ENCODE peak calls at places on chromosomes 3 and 15, in four cellular contexts. One of them, this sample, is unnamed.

GRCh38 chr3:13482106-13482690 is 2.1 kb downstream of the HDAC11 start:
- DNase-seq in anterior cingulate cortex: no peak
- DNase-seq in CD4-positive, alpha-beta T cell: no peak
- DNase-seq in HT-29: no peak
- DNase-seq in this sample: no peak

GRCh38 chr3:16148783-16149182 is 25.7 kb upstream of the GALNT15 start:
- DNase-seq in anterior cingulate cortex: no peak
- DNase-seq in CD4-positive, alpha-beta T cell: no peak
- DNase-seq in HT-29: no peak
- DNase-seq in this sample: no peak

GRCh38 chr3:154129625-154130024 is 8.4 kb downstream of the ARHGEF26 start:
- DNase-seq in anterior cingulate cortex: no peak
- DNase-seq in CD4-positive, alpha-beta T cell: no peak
- DNase-seq in HT-29: no peak
- DNase-seq in this sample: no peak

GRCh38 chr3:128432898-128433629 is 33.6 kb downstream of the DNAJB8 start:
- DNase-seq in anterior cingulate cortex: no peak
- DNase-seq in CD4-positive, alpha-beta T cell: no peak
- DNase-seq in HT-29: peak; percentile 66
- DNase-seq in this sample: no peak

GRCh38 chr15:58839485-58839884 is 68.4 kb downstream of the MINDY2 start:
- DNase-seq in anterior cingulate cortex: no peak
- DNase-seq in CD4-positive, alpha-beta T cell: no peak
- DNase-seq in HT-29: peak; percentile 26
- DNase-seq in this sample: no peak

GRCh38 chr3:161042023-161042501 is 63.1 kb downstream of the B3GALNT1 start:
- DNase-seq in anterior cingulate cortex: no peak
- DNase-seq in CD4-positive, alpha-beta T cell: no peak
- DNase-seq in HT-29: peak; percentile 40
- DNase-seq in this sample: no peak

GRCh38 chr3:191066669-191067068 is 132.4 kb upstream of the OSTN start:
- DNase-seq in anterior cingulate cortex: no peak
- DNase-seq in CD4-positive, alpha-beta T cell: no peak
- DNase-seq in HT-29: no peak
- DNase-seq in this sample: no peak

GRCh38 chr3:119276657-119277056 is 17.5 kb upstream of the ARHGAP31 start:
- DNase-seq in anterior cingulate cortex: no peak
- DNase-seq in CD4-positive, alpha-beta T cell: no peak
- DNase-seq in HT-29: no peak
- DNase-seq in this sample: no peak

GRCh38 chr3:115806501-115806900 is 183.2 kb downstream of the GAP43 start:
- DNase-seq in anterior cingulate cortex: no peak
- DNase-seq in CD4-positive, alpha-beta T cell: no peak
- DNase-seq in HT-29: no peak
- DNase-seq in this sample: no peak

GRCh38 chr3:171190668-171191067 is 164.1 kb upstream of the SLC2A2 start:
- DNase-seq in anterior cingulate cortex: no peak
- DNase-seq in CD4-positive, alpha-beta T cell: no peak
- DNase-seq in HT-29: no peak
- DNase-seq in this sample: no peak

GRCh38 chr3:143119974-143120715 is 574 bp downstream of the CHST2 start:
- DNase-seq in anterior cingulate cortex: no peak
- DNase-seq in CD4-positive, alpha-beta T cell: peak; percentile 22
- DNase-seq in HT-29: no peak
- DNase-seq in this sample: no peak

GRCh38 chr15:72784233-72784876 is 797 bp upstream of the ADPGK start:
- DNase-seq in anterior cingulate cortex: no peak
- DNase-seq in CD4-positive, alpha-beta T cell: no peak
- DNase-seq in HT-29: peak; percentile 92
- DNase-seq in this sample: no peak

GRCh38 chr3:81864273-81864672 is 102.8 kb upstream of the GBE1 start:
- DNase-seq in anterior cingulate cortex: no peak
- DNase-seq in CD4-positive, alpha-beta T cell: no peak
- DNase-seq in HT-29: no peak
- DNase-seq in this sample: no peak

GRCh38 chr3:39135170-39135805 is 18.1 kb downstream of the CSRNP1 start:
- DNase-seq in anterior cingulate cortex: no peak
- DNase-seq in CD4-positive, alpha-beta T cell: no peak
- DNase-seq in HT-29: no peak
- DNase-seq in this sample: no peak

GRCh38 chr3:123817413-123817812 is 66.7 kb downstream of the MYLK start:
- DNase-seq in anterior cingulate cortex: no peak
- DNase-seq in CD4-positive, alpha-beta T cell: no peak
- DNase-seq in HT-29: no peak
- DNase-seq in this sample: no peak

GRCh38 chr3:45509038-45509767 is 85.3 kb upstream of the LIMD1 start:
- DNase-seq in anterior cingulate cortex: peak; percentile 64
- DNase-seq in CD4-positive, alpha-beta T cell: no peak
- DNase-seq in HT-29: no peak
- DNase-seq in this sample: no peak

GRCh38 chr3:3119393-3119851 is 7.3 kb upstream of the TRNT1 start:
- DNase-seq in anterior cingulate cortex: no peak
- DNase-seq in CD4-positive, alpha-beta T cell: no peak
- DNase-seq in HT-29: no peak
- DNase-seq in this sample: no peak

GRCh38 chr15:59456114-59456513 is 18.1 kb downstream of the FAM81A start:
- DNase-seq in anterior cingulate cortex: no peak
- DNase-seq in CD4-positive, alpha-beta T cell: no peak
- DNase-seq in HT-29: peak; percentile 91
- DNase-seq in this sample: no peak

GRCh38 chr3:30914696-30915095 is 20.2 kb upstream of the GADL1 start:
- DNase-seq in anterior cingulate cortex: no peak
- DNase-seq in CD4-positive, alpha-beta T cell: no peak
- DNase-seq in HT-29: no peak
- DNase-seq in this sample: no peak

GRCh38 chr15:90709278-90709677 is 7.9 kb upstream of the BLM start:
- DNase-seq in anterior cingulate cortex: no peak
- DNase-seq in CD4-positive, alpha-beta T cell: no peak
- DNase-seq in HT-29: no peak
- DNase-seq in this sample: no peak

GRCh38 chr15:68559342-68560310 is 19.2 kb upstream of the CORO2B start:
- DNase-seq in anterior cingulate cortex: peak; percentile 52
- DNase-seq in CD4-positive, alpha-beta T cell: peak; percentile 67
- DNase-seq in HT-29: peak; percentile 78
- DNase-seq in this sample: peak; percentile 27

GRCh38 chr3:190048831-190049541 is 71.7 kb downstream of the P3H2 start:
- DNase-seq in anterior cingulate cortex: no peak
- DNase-seq in CD4-positive, alpha-beta T cell: no peak
- DNase-seq in HT-29: no peak
- DNase-seq in this sample: no peak

GRCh38 chr3:23036728-23037127 is 166.4 kb upstream of the UBE2E2 start:
- DNase-seq in anterior cingulate cortex: no peak
- DNase-seq in CD4-positive, alpha-beta T cell: no peak
- DNase-seq in HT-29: no peak
- DNase-seq in this sample: no peak

GRCh38 chr15:85010114-85010471 is 28.4 kb downstream of the PDE8A start:
- DNase-seq in anterior cingulate cortex: no peak
- DNase-seq in CD4-positive, alpha-beta T cell: no peak
- DNase-seq in HT-29: no peak
- DNase-seq in this sample: no peak

GRCh38 chr15:84034831-84035753 is 200.5 kb upstream of the GOLGA6L4 start:
- DNase-seq in anterior cingulate cortex: no peak
- DNase-seq in CD4-positive, alpha-beta T cell: no peak
- DNase-seq in HT-29: peak; percentile 92
- DNase-seq in this sample: no peak

GRCh38 chr3:197482001-197482400 is 73.8 kb downstream of the BDH1 start:
- DNase-seq in anterior cingulate cortex: no peak
- DNase-seq in CD4-positive, alpha-beta T cell: no peak
- DNase-seq in HT-29: no peak
- DNase-seq in this sample: no peak

GRCh38 chr15:101031203-101031602 is 112.0 kb downstream of the LRRK1 start:
- DNase-seq in anterior cingulate cortex: no peak
- DNase-seq in CD4-positive, alpha-beta T cell: no peak
- DNase-seq in HT-29: no peak
- DNase-seq in this sample: no peak

GRCh38 chr3:155065537-155065936 is 14.6 kb upstream of the MME start:
- DNase-seq in anterior cingulate cortex: no peak
- DNase-seq in CD4-positive, alpha-beta T cell: no peak
- DNase-seq in HT-29: no peak
- DNase-seq in this sample: no peak

GRCh38 chr15:80803580-80804525 is 24.7 kb downstream of the CEMIP start:
- DNase-seq in anterior cingulate cortex: no peak
- DNase-seq in CD4-positive, alpha-beta T cell: no peak
- DNase-seq in HT-29: no peak
- DNase-seq in this sample: no peak

GRCh38 chr3:177594096-177594495 is 396.8 kb upstream of the TBL1XR1 start:
- DNase-seq in anterior cingulate cortex: no peak
- DNase-seq in CD4-positive, alpha-beta T cell: no peak
- DNase-seq in HT-29: no peak
- DNase-seq in this sample: no peak

This sample was measured in activated CD4-positive, CD25-positive, alpha-beta regulatory T cell treated with anti-CD3 and anti-CD28 coated beads, Interleukin-2, amount 50 U/mL, for 16 hours.